ENCODE peak calls at places on chromosomes 12 and 14, in nine cellular contexts. One of them, this sample, is unnamed.

GRCh38 chr12:74111688-74112360 is 425.8 kb upstream of the ATXN7L3B start:
- DNase-seq in fibroblast of lung: peak
- DNase-seq in upper lobe of right lung: peak
- DNase-seq in GM10248: no peak
- DNase-seq in IMR-90: no peak
- DNase-seq in NB4: peak
- DNase-seq in lower leg skin: no peak
- DNase-seq in RWPE1: no peak
- DNase-seq in AG09319: no peak
- DNase-seq in this sample: peak

GRCh38 chr14:35398095-35398584 is 6.4 kb downstream of the NFKBIA start:
- DNase-seq in fibroblast of lung: no peak
- DNase-seq in upper lobe of right lung: no peak
- DNase-seq in GM10248: no peak
- DNase-seq in IMR-90: no peak
- DNase-seq in NB4: no peak
- DNase-seq in lower leg skin: no peak
- DNase-seq in RWPE1: no peak
- DNase-seq in AG09319: no peak
- DNase-seq in this sample: no peak

GRCh38 chr14:52834440-52834842 is 43.0 kb upstream of the GNPNAT1 start:
- DNase-seq in fibroblast of lung: peak
- DNase-seq in upper lobe of right lung: no peak
- DNase-seq in GM10248: no peak
- DNase-seq in IMR-90: peak
- DNase-seq in NB4: no peak
- DNase-seq in lower leg skin: no peak
- DNase-seq in RWPE1: peak
- DNase-seq in AG09319: no peak
- DNase-seq in this sample: no peak

GRCh38 chr12:90854136-90854689 is 100.8 kb downstream of the CCER1 start:
- DNase-seq in fibroblast of lung: peak
- DNase-seq in upper lobe of right lung: no peak
- DNase-seq in GM10248: peak
- DNase-seq in IMR-90: peak
- DNase-seq in NB4: peak
- DNase-seq in lower leg skin: no peak
- DNase-seq in RWPE1: peak
- DNase-seq in AG09319: peak
- DNase-seq in this sample: peak

GRCh38 chr12:57342207-57342691 is 88.6 kb downstream of the R3HDM2 start:
- DNase-seq in fibroblast of lung: peak
- DNase-seq in upper lobe of right lung: no peak
- DNase-seq in GM10248: no peak
- DNase-seq in IMR-90: peak
- DNase-seq in NB4: peak
- DNase-seq in lower leg skin: no peak
- DNase-seq in RWPE1: no peak
- DNase-seq in AG09319: no peak
- DNase-seq in this sample: no peak

GRCh38 chr14:102028733-102029132 is 58.1 kb downstream of the HSP90AA1 start:
- DNase-seq in fibroblast of lung: peak
- DNase-seq in upper lobe of right lung: no peak
- DNase-seq in GM10248: no peak
- DNase-seq in IMR-90: peak
- DNase-seq in NB4: no peak
- DNase-seq in lower leg skin: no peak
- DNase-seq in RWPE1: peak
- DNase-seq in AG09319: peak
- DNase-seq in this sample: peak

GRCh38 chr12:105369014-105369413 is 38.5 kb downstream of the C12orf75 start:
- DNase-seq in fibroblast of lung: peak
- DNase-seq in upper lobe of right lung: no peak
- DNase-seq in GM10248: no peak
- DNase-seq in IMR-90: peak
- DNase-seq in NB4: peak
- DNase-seq in lower leg skin: no peak
- DNase-seq in RWPE1: no peak
- DNase-seq in AG09319: peak
- DNase-seq in this sample: no peak

GRCh38 chr12:28162697-28163096 is 27.6 kb upstream of the CCDC91 start:
- DNase-seq in fibroblast of lung: no peak
- DNase-seq in upper lobe of right lung: no peak
- DNase-seq in GM10248: no peak
- DNase-seq in IMR-90: no peak
- DNase-seq in NB4: no peak
- DNase-seq in lower leg skin: no peak
- DNase-seq in RWPE1: no peak
- DNase-seq in AG09319: no peak
- DNase-seq in this sample: no peak

GRCh38 chr12:28974890-28975289 is 174.2 kb upstream of the FAR2 start:
- DNase-seq in fibroblast of lung: no peak
- DNase-seq in upper lobe of right lung: no peak
- DNase-seq in GM10248: no peak
- DNase-seq in IMR-90: no peak
- DNase-seq in NB4: no peak
- DNase-seq in lower leg skin: no peak
- DNase-seq in RWPE1: no peak
- DNase-seq in AG09319: no peak
- DNase-seq in this sample: no peak

GRCh38 chr12:124359671-124360581 is 65.0 kb downstream of the RFLNA start:
- DNase-seq in fibroblast of lung: no peak
- DNase-seq in upper lobe of right lung: peak
- DNase-seq in GM10248: no peak
- DNase-seq in IMR-90: no peak
- DNase-seq in NB4: peak
- DNase-seq in lower leg skin: peak
- DNase-seq in RWPE1: no peak
- DNase-seq in AG09319: no peak
- DNase-seq in this sample: no peak

GRCh38 chr14:54653764-54654469 is 87.0 kb downstream of the SAMD4A start:
- DNase-seq in fibroblast of lung: peak
- DNase-seq in upper lobe of right lung: no peak
- DNase-seq in GM10248: no peak
- DNase-seq in IMR-90: peak
- DNase-seq in NB4: no peak
- DNase-seq in lower leg skin: peak
- DNase-seq in RWPE1: no peak
- DNase-seq in AG09319: no peak
- DNase-seq in this sample: no peak

GRCh38 chr12:15122349-15122748 is 98.9 kb downstream of the RERG start:
- DNase-seq in fibroblast of lung: no peak
- DNase-seq in upper lobe of right lung: no peak
- DNase-seq in GM10248: no peak
- DNase-seq in IMR-90: no peak
- DNase-seq in NB4: no peak
- DNase-seq in lower leg skin: no peak
- DNase-seq in RWPE1: no peak
- DNase-seq in AG09319: no peak
- DNase-seq in this sample: no peak

GRCh38 chr14:104602315-104602932 is 2.1 kb downstream of the TMEM179 start:
- DNase-seq in fibroblast of lung: no peak
- DNase-seq in upper lobe of right lung: no peak
- DNase-seq in GM10248: no peak
- DNase-seq in IMR-90: no peak
- DNase-seq in NB4: no peak
- DNase-seq in lower leg skin: no peak
- DNase-seq in RWPE1: no peak
- DNase-seq in AG09319: no peak
- DNase-seq in this sample: no peak

GRCh38 chr12:26445909-26446308 is 250.5 kb downstream of the SSPN start:
- DNase-seq in fibroblast of lung: no peak
- DNase-seq in upper lobe of right lung: no peak
- DNase-seq in GM10248: no peak
- DNase-seq in IMR-90: no peak
- DNase-seq in NB4: no peak
- DNase-seq in lower leg skin: no peak
- DNase-seq in RWPE1: no peak
- DNase-seq in AG09319: no peak
- DNase-seq in this sample: no peak

GRCh38 chr14:89767861-89768268 is 186.7 kb downstream of the EFCAB11 start:
- DNase-seq in fibroblast of lung: peak
- DNase-seq in upper lobe of right lung: no peak
- DNase-seq in GM10248: peak
- DNase-seq in IMR-90: peak
- DNase-seq in NB4: peak
- DNase-seq in lower leg skin: peak
- DNase-seq in RWPE1: peak
- DNase-seq in AG09319: no peak
- DNase-seq in this sample: peak

GRCh38 chr14:100298551-100299237 is 7.5 kb downstream of the SLC25A29 start:
- DNase-seq in fibroblast of lung: no peak
- DNase-seq in upper lobe of right lung: no peak
- DNase-seq in GM10248: no peak
- DNase-seq in IMR-90: no peak
- DNase-seq in NB4: no peak
- DNase-seq in lower leg skin: no peak
- DNase-seq in RWPE1: no peak
- DNase-seq in AG09319: no peak
- DNase-seq in this sample: no peak
- TF ChIP-seq CTCF in fibroblast of lung: no peak
- TF ChIP-seq CTCF in upper lobe of right lung: no peak
- TF ChIP-seq CTCF in GM10248: no peak
- TF ChIP-seq CTCF in IMR-90: no peak
- TF ChIP-seq CTCF in NB4: no peak
- TF ChIP-seq CTCF in lower leg skin: no peak
- TF ChIP-seq CTCF in RWPE1: no peak
- TF ChIP-seq CTCF in AG09319: no peak
- TF ChIP-seq CTCF in this sample: no peak

DNA sequence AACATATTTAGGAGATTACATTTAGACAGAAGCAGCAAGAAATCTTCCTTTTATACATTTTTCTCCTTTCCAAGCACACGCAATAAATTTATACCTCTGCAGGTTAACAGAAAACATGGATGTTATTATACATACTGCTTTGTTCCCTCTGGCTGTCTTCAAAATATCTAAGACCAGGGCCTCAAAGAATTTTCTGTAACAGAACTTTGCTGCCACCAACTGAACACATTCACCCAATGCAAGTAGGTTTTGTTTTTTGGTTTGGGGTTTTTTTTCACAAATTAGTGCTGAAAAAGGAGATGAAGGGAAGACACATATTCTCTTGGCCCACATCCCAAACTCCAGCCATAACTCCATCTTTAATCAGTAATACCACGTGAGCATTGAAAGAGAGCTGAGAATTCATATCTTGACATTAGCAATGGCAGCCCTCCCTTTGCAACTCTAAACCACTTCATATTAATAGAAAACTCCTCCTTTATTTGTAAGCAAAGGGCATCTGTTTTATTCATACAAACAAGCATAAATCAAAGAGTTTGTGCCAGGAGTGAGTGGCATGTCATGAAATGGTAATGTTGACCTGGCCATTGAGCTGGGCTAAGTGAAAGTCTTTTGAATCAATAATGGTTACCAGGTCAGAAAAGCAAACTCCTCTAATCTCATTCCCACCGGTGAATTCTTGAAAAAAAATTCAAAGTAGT is 150.8 kb upstream of the FSCB start:
- DNase-seq in fibroblast of lung: peak
- DNase-seq in upper lobe of right lung: no peak
- DNase-seq in GM10248: no peak
- DNase-seq in IMR-90: peak
- DNase-seq in NB4: peak
- DNase-seq in lower leg skin: no peak
- DNase-seq in RWPE1: no peak
- DNase-seq in AG09319: no peak
- DNase-seq in this sample: no peak
- TF ChIP-seq CTCF in fibroblast of lung: no peak
- TF ChIP-seq CTCF in upper lobe of right lung: peak
- TF ChIP-seq CTCF in GM10248: no peak
- TF ChIP-seq CTCF in IMR-90: no peak
- TF ChIP-seq CTCF in NB4: no peak
- TF ChIP-seq CTCF in lower leg skin: no peak
- TF ChIP-seq CTCF in RWPE1: peak
- TF ChIP-seq CTCF in AG09319: peak
- TF ChIP-seq CTCF in this sample: no peak

GRCh38 chr14:65939184-65939583 is 526.7 kb downstream of the FUT8 start:
- DNase-seq in fibroblast of lung: no peak
- DNase-seq in upper lobe of right lung: no peak
- DNase-seq in GM10248: no peak
- DNase-seq in IMR-90: no peak
- DNase-seq in NB4: no peak
- DNase-seq in lower leg skin: no peak
- DNase-seq in RWPE1: no peak
- DNase-seq in AG09319: no peak
- DNase-seq in this sample: no peak

GRCh38 chr14:65941091-65941490 is 528.6 kb downstream of the FUT8 start:
- DNase-seq in fibroblast of lung: no peak
- DNase-seq in upper lobe of right lung: no peak
- DNase-seq in GM10248: no peak
- DNase-seq in IMR-90: no peak
- DNase-seq in NB4: no peak
- DNase-seq in lower leg skin: no peak
- DNase-seq in RWPE1: no peak
- DNase-seq in AG09319: no peak
- DNase-seq in this sample: no peak

GRCh38 chr14:65938738-65939137 is 526.2 kb downstream of the FUT8 start:
- DNase-seq in fibroblast of lung: no peak
- DNase-seq in upper lobe of right lung: no peak
- DNase-seq in GM10248: no peak
- DNase-seq in IMR-90: no peak
- DNase-seq in NB4: no peak
- DNase-seq in lower leg skin: no peak
- DNase-seq in RWPE1: no peak
- DNase-seq in AG09319: no peak
- DNase-seq in this sample: no peak

GRCh38 chr14:65937804-65938316 is 525.3 kb downstream of the FUT8 start:
- DNase-seq in fibroblast of lung: no peak
- DNase-seq in upper lobe of right lung: no peak
- DNase-seq in GM10248: no peak
- DNase-seq in IMR-90: no peak
- DNase-seq in NB4: no peak
- DNase-seq in lower leg skin: no peak
- DNase-seq in RWPE1: no peak
- DNase-seq in AG09319: no peak
- DNase-seq in this sample: no peak

GRCh38 chr14:65940056-65940735 is 527.7 kb downstream of the FUT8 start:
- DNase-seq in fibroblast of lung: no peak
- DNase-seq in upper lobe of right lung: no peak
- DNase-seq in GM10248: peak
- DNase-seq in IMR-90: no peak
- DNase-seq in NB4: peak
- DNase-seq in lower leg skin: no peak
- DNase-seq in RWPE1: peak
- DNase-seq in AG09319: no peak
- DNase-seq in this sample: peak
- TF ChIP-seq CTCF in fibroblast of lung: no peak
- TF ChIP-seq CTCF in upper lobe of right lung: no peak
- TF ChIP-seq CTCF in GM10248: no peak
- TF ChIP-seq CTCF in IMR-90: peak
- TF ChIP-seq CTCF in NB4: peak
- TF ChIP-seq CTCF in lower leg skin: no peak
- TF ChIP-seq CTCF in RWPE1: no peak
- TF ChIP-seq CTCF in AG09319: no peak
- TF ChIP-seq CTCF in this sample: no peak

DNA sequence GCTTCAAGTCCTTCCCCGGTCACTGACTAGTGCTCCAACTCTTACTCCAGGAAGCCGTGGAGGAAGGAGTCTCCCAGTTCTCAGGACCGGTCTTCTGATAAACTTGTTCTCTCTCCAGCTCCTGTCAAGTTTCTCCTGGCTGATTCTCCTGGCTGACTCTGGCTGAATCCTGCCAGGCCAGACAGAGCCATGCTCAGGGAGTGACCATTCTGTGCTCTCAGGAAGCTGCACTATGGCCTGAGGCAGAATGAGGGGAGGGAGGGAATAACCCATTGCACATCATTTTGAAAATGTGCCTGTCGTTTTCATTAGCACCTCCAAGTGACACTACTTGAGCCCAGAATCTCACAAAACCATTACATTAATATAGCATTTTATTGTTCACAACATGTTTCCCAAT is 80.8 kb downstream of the IFNG start:
- DNase-seq in fibroblast of lung: no peak
- DNase-seq in upper lobe of right lung: no peak
- DNase-seq in GM10248: no peak
- DNase-seq in IMR-90: no peak
- DNase-seq in NB4: no peak
- DNase-seq in lower leg skin: no peak
- DNase-seq in RWPE1: no peak
- DNase-seq in AG09319: no peak
- DNase-seq in this sample: no peak
- TF ChIP-seq CTCF in fibroblast of lung: no peak
- TF ChIP-seq CTCF in upper lobe of right lung: no peak
- TF ChIP-seq CTCF in GM10248: no peak
- TF ChIP-seq CTCF in IMR-90: no peak
- TF ChIP-seq CTCF in NB4: no peak
- TF ChIP-seq CTCF in lower leg skin: no peak
- TF ChIP-seq CTCF in RWPE1: no peak
- TF ChIP-seq CTCF in AG09319: no peak
- TF ChIP-seq CTCF in this sample: no peak

This sample was measured in Calu3.